ENCODE peak calls at places on chromosomes 7 and 10, in seven cellular contexts. R, V, A, P, H, I and J are unnamed samples.

GRCh38 chr10:42953684-42954674 is 122.9 kb upstream of the RET start:
- DNase-seq in R (no peak), V (peak), P (no peak), A (no peak), H (no peak), I (peak), J (peak)

GRCh38 chr10:127612-128432 is 7.4 kb upstream of the ZMYND11 start:
- DNase-seq in R (no peak), V (no peak), P (no peak), A (no peak), I (no peak), H (no peak), J (no peak)

GRCh38 chr7:47950714-47951113 is 2.4 kb upstream of the PKD1L1 start:
- DNase-seq in I (no peak), H (peak), P (no peak), A (no peak), R (peak), V (no peak), J (no peak)

GRCh38 chr7:34087892-34088891 is 182.9 kb downstream of the BMPER start:
- DNase-seq in P (no peak), H (peak), R (peak), A (peak), I (no peak), V (no peak), J (no peak)

GRCh38 chr7:16531682-16532081 is 5.1 kb downstream of the LRRC72 start:
- DNase-seq in A (no peak), P (no peak), H (no peak), I (no peak), V (no peak), R (no peak), J (no peak)

GRCh38 chr10:76015245-76015644 is 583.8 kb downstream of the LRMDA start:
- DNase-seq in V (no peak), I (no peak), H (no peak), R (no peak), A (no peak), P (no peak), J (peak)

GRCh38 chr7:36232555-36232954 is 79.5 kb downstream of the EEPD1 start:
- DNase-seq in V (no peak), A (no peak), I (no peak), H (no peak), R (no peak), P (no peak), J (no peak)

GRCh38 chr10:108578258-108578657 is 1345.1 kb downstream of the XPNPEP1 start:
- DNase-seq in V (no peak), A (no peak), P (no peak), H (no peak), I (no peak), R (no peak), J (no peak)

GRCh38 chr7:157714166-157715070 is 377.6 kb downstream of the DNAJB6 start:
- DNase-seq in A (no peak), P (no peak), H (no peak), R (no peak), I (peak), V (no peak), J (peak)

GRCh38 chr10:102545997-102546396 is 42.2 kb downstream of the SUFU start:
- DNase-seq in I (peak), A (no peak), P (no peak), R (peak), V (no peak), H (no peak), J (peak)

GRCh38 chr7:8908889-8909288 is 475.5 kb downstream of the NXPH1 start:
- DNase-seq in R (no peak), A (no peak), V (no peak), I (no peak), P (no peak), H (no peak), J (no peak)